ENCODE peak calls at places on chromosomes 2 and 18, in six cellular contexts. G, W, J, Z, A and D are unnamed samples.

GRCh38 chr18:23990474-23991410 is 23.8 kb upstream of the TTC39C start:
- DNase-seq in G (peak), W (no peak), J (no peak), Z (no peak), A (no peak), D (no peak)

GRCh38 chr2:24026233-24026632 is 16.3 kb downstream of the MFSD2B start:
- DNase-seq in G (no peak), W (no peak), J (no peak), Z (no peak), A (no peak), D (peak)

GRCh38 chr18:46293699-46294300 is 189.6 kb downstream of the HAUS1 start:
- DNase-seq in G (peak), W (no peak), J (no peak), Z (no peak), A (no peak), D (peak)

GRCh38 chr2:96241227-96241626 is 24.6 kb downstream of the TMEM127 start:
- DNase-seq in G (no peak), W (no peak), J (no peak), Z (no peak), A (no peak), D (no peak)

GRCh38 chr18:46891742-46892214 is 25.5 kb downstream of the PIAS2 start:
- DNase-seq in G (no peak), W (no peak), J (no peak), Z (no peak), A (no peak), D (no peak)

GRCh38 chr2:197092431-197092830 is 165.9 kb upstream of the PGAP1 start:
- DNase-seq in G (peak), W (no peak), J (no peak), Z (no peak), A (peak), D (no peak)

GRCh38 chr2:231965118-231965517 is 3.6 kb downstream of the DIS3L2 start:
- DNase-seq in G (no peak), W (no peak), J (no peak), Z (no peak), A (no peak), D (no peak)

GRCh38 chr18:9103488-9103887 is 989 bp downstream of the NDUFV2 start:
- DNase-seq in G (peak), W (no peak), J (no peak), Z (no peak), A (no peak), D (peak)

GRCh38 chr2:112626604-112627059 is 19.1 kb upstream of the SLC20A1 start:
- DNase-seq in G (peak), W (peak), J (no peak), Z (peak), A (peak), D (peak)

GRCh38 chr2:38405917-38406596 is 29.0 kb upstream of the ATL2 start:
- DNase-seq in G (no peak), W (no peak), J (no peak), Z (no peak), A (no peak), D (no peak)

GRCh38 chr2:142716463-142717242 is 160.8 kb upstream of the KYNU start:
- DNase-seq in G (peak), W (no peak), J (no peak), Z (no peak), A (no peak), D (no peak)

GRCh38 chr2:44972771-44973535 is 31.5 kb downstream of the SIX3 start:
- DNase-seq in G (no peak), W (no peak), J (no peak), Z (no peak), A (no peak), D (no peak)

DNA sequence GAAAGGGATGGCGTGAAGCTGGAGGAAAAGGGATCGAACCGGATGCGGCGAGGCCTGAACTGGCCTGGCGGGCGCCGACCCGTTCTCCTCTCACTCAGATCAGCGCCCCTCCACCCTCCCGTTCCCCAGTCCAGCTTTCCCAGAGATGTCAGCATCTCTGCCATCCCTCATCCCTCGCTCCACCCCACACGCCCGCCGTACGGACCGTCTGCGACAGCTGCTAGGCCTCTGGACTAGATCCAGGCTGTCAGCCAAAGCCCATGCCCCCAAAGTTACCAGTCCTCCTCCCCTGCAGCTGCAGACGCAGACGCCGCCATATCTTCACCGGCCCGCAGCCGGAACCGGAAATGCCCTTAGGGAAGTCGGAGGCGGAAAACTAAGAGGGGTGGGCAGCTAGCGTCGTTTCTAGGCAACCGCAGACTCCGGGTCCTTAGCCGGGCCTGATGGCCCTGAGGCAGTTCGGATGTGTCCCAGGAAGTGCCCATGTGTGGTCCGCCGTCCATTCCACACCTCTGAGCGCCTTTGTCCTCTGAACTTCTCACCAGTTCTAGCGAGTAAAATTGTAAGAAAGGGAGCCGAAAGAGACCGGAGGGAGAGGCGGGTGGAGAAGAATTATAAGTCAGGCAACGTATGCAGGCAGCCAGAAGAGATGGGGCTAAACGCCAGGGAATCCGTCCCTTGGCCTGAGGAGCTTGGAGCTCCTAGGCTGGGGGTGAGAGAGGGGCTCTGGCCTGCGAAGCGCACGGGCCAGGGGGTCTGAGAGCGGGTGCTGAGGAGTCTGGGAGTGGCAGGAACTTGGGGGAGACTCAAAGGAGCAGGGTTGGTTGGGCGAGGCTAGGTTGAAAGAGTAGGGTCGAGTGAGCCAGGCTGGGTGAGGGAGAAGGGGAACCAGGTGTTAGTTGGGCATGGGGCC is at the start of the genes RNF25 and STK36:
- DNase-seq in G (peak), W (peak), J (peak), Z (peak), A (peak), D (peak)
- TF ChIP-seq POLR2A in G (peak), W (peak), J (peak), Z (peak), A (peak), D (peak)

GRCh38 chr2:217902281-217903141 is 100.3 kb downstream of the TNS1 start:
- DNase-seq in G (peak), W (peak), J (no peak), Z (peak), A (peak), D (peak)
- TF ChIP-seq POLR2A in G (peak), W (peak), J (no peak), Z (no peak), A (peak), D (no peak)

GRCh38 chr2:105363192-105363591 is 25.9 kb downstream of the C2orf49 start:
- DNase-seq in G (no peak), W (no peak), J (no peak), Z (no peak), A (no peak), D (no peak)
- TF ChIP-seq POLR2A in G (no peak), W (no peak), J (no peak), Z (no peak), A (no peak), D (no peak)

GRCh38 chr2:55048925-55049793 is 1.1 kb downstream of the RTN4 start:
- DNase-seq in G (peak), W (peak), J (no peak), Z (peak), A (peak), D (peak)
- TF ChIP-seq POLR2A in G (peak), W (peak), J (peak), Z (peak), A (peak), D (peak)